ENCODE peak calls at places on chromosomes 7 and 10, in seven cellular contexts. One of them, this sample, is unnamed.

GRCh38 chr10:82390866-82391658 is 516.1 kb downstream of the NRG3 start:
- DNase-seq in PC-9: no peak
- DNase-seq in astrocyte of the spinal cord: no peak
- DNase-seq in dorsolateral prefrontal cortex: no peak
- DNase-seq in MM.1S: no peak
- DNase-seq in skeletal muscle cell: no peak
- DNase-seq in tibial artery: no peak
- DNase-seq in this sample: no peak

GRCh38 chr10:52956451-52956850 is 183.9 kb upstream of the MBL2 start:
- DNase-seq in astrocyte of the spinal cord: no peak
- DNase-seq in dorsolateral prefrontal cortex: no peak
- DNase-seq in tibial artery: no peak
- DNase-seq in MM.1S: no peak
- DNase-seq in PC-9: no peak
- DNase-seq in skeletal muscle cell: no peak
- DNase-seq in this sample: no peak

GRCh38 chr7:82808633-82809032 is 354.1 kb downstream of the PCLO start:
- DNase-seq in tibial artery: no peak
- DNase-seq in astrocyte of the spinal cord: no peak
- DNase-seq in MM.1S: no peak
- DNase-seq in PC-9: no peak
- DNase-seq in dorsolateral prefrontal cortex: no peak
- DNase-seq in skeletal muscle cell: no peak
- DNase-seq in this sample: no peak

GRCh38 chr10:62637249-62638061 is 167.1 kb upstream of the ADO start:
- DNase-seq in tibial artery: no peak
- DNase-seq in dorsolateral prefrontal cortex: no peak
- DNase-seq in skeletal muscle cell: no peak
- DNase-seq in PC-9: no peak
- DNase-seq in MM.1S: peak
- DNase-seq in astrocyte of the spinal cord: no peak
- DNase-seq in this sample: no peak

GRCh38 chr10:127408733-127409132 is 140.4 kb upstream of the NPS start:
- DNase-seq in MM.1S: no peak
- DNase-seq in astrocyte of the spinal cord: no peak
- DNase-seq in dorsolateral prefrontal cortex: no peak
- DNase-seq in PC-9: no peak
- DNase-seq in tibial artery: no peak
- DNase-seq in skeletal muscle cell: no peak
- DNase-seq in this sample: no peak

GRCh38 chr7:45701701-45702460 is 127.7 kb downstream of the ADCY1 start:
- DNase-seq in skeletal muscle cell: no peak
- DNase-seq in PC-9: no peak
- DNase-seq in tibial artery: no peak
- DNase-seq in dorsolateral prefrontal cortex: no peak
- DNase-seq in astrocyte of the spinal cord: no peak
- DNase-seq in MM.1S: no peak
- DNase-seq in this sample: peak

GRCh38 chr10:96992721-96993120 is 160.6 kb downstream of the LCOR start:
- DNase-seq in MM.1S: no peak
- DNase-seq in astrocyte of the spinal cord: no peak
- DNase-seq in tibial artery: no peak
- DNase-seq in PC-9: no peak
- DNase-seq in dorsolateral prefrontal cortex: no peak
- DNase-seq in skeletal muscle cell: no peak
- DNase-seq in this sample: no peak

GRCh38 chr7:116857052-116857451 is 5.3 kb upstream of the CAPZA2 start:
- DNase-seq in tibial artery: no peak
- DNase-seq in PC-9: no peak
- DNase-seq in skeletal muscle cell: no peak
- DNase-seq in MM.1S: no peak
- DNase-seq in astrocyte of the spinal cord: no peak
- DNase-seq in dorsolateral prefrontal cortex: no peak
- DNase-seq in this sample: no peak

GRCh38 chr7:15557186-15557585 is 4.6 kb downstream of the AGMO start:
- DNase-seq in PC-9: no peak
- DNase-seq in tibial artery: no peak
- DNase-seq in MM.1S: no peak
- DNase-seq in dorsolateral prefrontal cortex: no peak
- DNase-seq in astrocyte of the spinal cord: no peak
- DNase-seq in skeletal muscle cell: no peak
- DNase-seq in this sample: no peak

GRCh38 chr7:27175005-27175625 is 995 bp upstream of the HOXA10 start:
- DNase-seq in skeletal muscle cell: no peak
- DNase-seq in tibial artery: peak
- DNase-seq in PC-9: no peak
- DNase-seq in MM.1S: no peak
- DNase-seq in dorsolateral prefrontal cortex: no peak
- DNase-seq in astrocyte of the spinal cord: no peak
- DNase-seq in this sample: no peak

GRCh38 chr7:87474533-87475358 is 734 bp downstream of the ABCB4 start:
- DNase-seq in dorsolateral prefrontal cortex: no peak
- DNase-seq in PC-9: no peak
- DNase-seq in tibial artery: no peak
- DNase-seq in skeletal muscle cell: peak
- DNase-seq in MM.1S: no peak
- DNase-seq in astrocyte of the spinal cord: peak
- DNase-seq in this sample: no peak

GRCh38 chr7:99242667-99243066 is 30.0 kb upstream of the MYH16 start:
- DNase-seq in MM.1S: no peak
- DNase-seq in astrocyte of the spinal cord: no peak
- DNase-seq in skeletal muscle cell: no peak
- DNase-seq in PC-9: no peak
- DNase-seq in dorsolateral prefrontal cortex: no peak
- DNase-seq in tibial artery: no peak
- DNase-seq in this sample: no peak

GRCh38 chr7:155850001-155850436 is 37.8 kb upstream of the SHH start:
- DNase-seq in dorsolateral prefrontal cortex: no peak
- DNase-seq in MM.1S: no peak
- DNase-seq in astrocyte of the spinal cord: no peak
- DNase-seq in tibial artery: no peak
- DNase-seq in PC-9: no peak
- DNase-seq in skeletal muscle cell: no peak
- DNase-seq in this sample: no peak

GRCh38 chr10:61301560-61301959 is 151.6 kb downstream of the TMEM26 start:
- DNase-seq in dorsolateral prefrontal cortex: no peak
- DNase-seq in MM.1S: no peak
- DNase-seq in tibial artery: no peak
- DNase-seq in skeletal muscle cell: no peak
- DNase-seq in PC-9: no peak
- DNase-seq in astrocyte of the spinal cord: no peak
- DNase-seq in this sample: no peak

GRCh38 chr10:43681226-43681625 is 32.5 kb upstream of the ZNF32 start:
- DNase-seq in dorsolateral prefrontal cortex: peak
- DNase-seq in astrocyte of the spinal cord: no peak
- DNase-seq in skeletal muscle cell: no peak
- DNase-seq in MM.1S: no peak
- DNase-seq in tibial artery: no peak
- DNase-seq in PC-9: no peak
- DNase-seq in this sample: no peak

GRCh38 chr7:102864958-102865357 is 47.8 kb upstream of the LRRC17 start:
- DNase-seq in MM.1S: no peak
- DNase-seq in PC-9: no peak
- DNase-seq in skeletal muscle cell: no peak
- DNase-seq in astrocyte of the spinal cord: no peak
- DNase-seq in tibial artery: no peak
- DNase-seq in dorsolateral prefrontal cortex: no peak
- DNase-seq in this sample: no peak

GRCh38 chr7:44681645-44682044 is 67.0 kb upstream of the ZMIZ2 start:
- DNase-seq in PC-9: no peak
- DNase-seq in dorsolateral prefrontal cortex: no peak
- DNase-seq in skeletal muscle cell: no peak
- DNase-seq in astrocyte of the spinal cord: no peak
- DNase-seq in tibial artery: no peak
- DNase-seq in MM.1S: no peak
- DNase-seq in this sample: no peak

GRCh38 chr10:13043520-13043919 is 42.0 kb upstream of the CCDC3 start:
- DNase-seq in astrocyte of the spinal cord: no peak
- DNase-seq in MM.1S: no peak
- DNase-seq in PC-9: no peak
- DNase-seq in dorsolateral prefrontal cortex: no peak
- DNase-seq in skeletal muscle cell: no peak
- DNase-seq in tibial artery: no peak
- DNase-seq in this sample: no peak
- H3K4me3 ChIP-seq in astrocyte of the spinal cord: no peak
- H3K4me3 ChIP-seq in MM.1S: no peak
- H3K4me3 ChIP-seq in PC-9: no peak
- H3K4me3 ChIP-seq in dorsolateral prefrontal cortex: no peak
- H3K4me3 ChIP-seq in skeletal muscle cell: no peak
- H3K4me3 ChIP-seq in tibial artery: no peak
- H3K4me3 ChIP-seq in this sample: no peak

DNA sequence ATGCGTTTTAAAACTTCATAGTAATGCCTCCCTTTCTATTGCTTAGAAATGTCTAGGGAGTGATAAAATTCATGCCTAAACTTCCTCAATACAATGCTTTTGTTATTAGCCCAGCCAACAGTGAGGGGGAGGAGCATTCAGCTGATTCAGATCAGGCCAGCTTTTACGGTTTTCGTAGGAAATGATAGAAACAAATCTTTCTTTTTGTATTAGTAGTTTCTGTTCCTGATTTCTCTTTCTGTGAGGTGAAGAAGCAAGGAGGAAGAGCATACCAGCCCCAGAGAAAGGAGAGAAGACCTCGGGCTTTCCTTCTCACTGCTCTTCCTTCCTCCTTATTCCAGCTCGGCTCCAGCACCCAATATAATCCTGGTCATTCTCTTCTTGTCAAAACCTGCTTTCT is 35.1 kb upstream of the ITPRID1 start:
- DNase-seq in skeletal muscle cell: no peak
- DNase-seq in PC-9: no peak
- DNase-seq in tibial artery: no peak
- DNase-seq in astrocyte of the spinal cord: no peak
- DNase-seq in dorsolateral prefrontal cortex: no peak
- DNase-seq in MM.1S: peak
- DNase-seq in this sample: no peak
- H3K4me3 ChIP-seq in skeletal muscle cell: no peak
- H3K4me3 ChIP-seq in PC-9: no peak
- H3K4me3 ChIP-seq in tibial artery: no peak
- H3K4me3 ChIP-seq in astrocyte of the spinal cord: no peak
- H3K4me3 ChIP-seq in dorsolateral prefrontal cortex: no peak
- H3K4me3 ChIP-seq in MM.1S: peak
- H3K4me3 ChIP-seq in this sample: no peak

DNA sequence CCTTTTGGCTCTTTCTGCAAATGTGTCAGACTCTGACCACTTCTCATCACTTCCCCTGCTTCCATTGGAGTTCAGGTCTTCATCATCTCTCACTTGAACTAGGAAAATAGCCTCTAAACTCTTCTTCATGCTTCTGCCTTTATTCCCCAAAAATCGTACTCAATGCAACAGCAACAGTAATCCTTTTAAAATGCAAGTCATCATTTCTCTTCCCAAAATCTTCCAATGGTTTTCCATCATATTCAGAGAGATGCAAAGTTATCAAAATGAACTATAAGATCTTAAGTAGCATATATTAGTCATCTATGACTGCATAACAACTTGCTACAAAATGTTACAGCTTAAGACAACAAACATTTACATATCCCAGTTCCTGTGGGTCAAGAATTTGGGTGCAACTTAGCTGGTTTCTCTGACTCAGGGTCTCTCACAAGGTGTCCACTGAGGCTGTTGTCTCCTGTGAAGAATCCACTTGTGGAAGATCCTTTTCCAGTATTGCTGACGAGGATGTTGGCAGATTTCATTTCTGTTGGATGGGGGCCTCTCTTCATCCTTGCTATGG is 31.0 kb upstream of the ETV1 start:
- DNase-seq in skeletal muscle cell: no peak
- DNase-seq in PC-9: no peak
- DNase-seq in tibial artery: no peak
- DNase-seq in MM.1S: no peak
- DNase-seq in dorsolateral prefrontal cortex: no peak
- DNase-seq in astrocyte of the spinal cord: peak
- DNase-seq in this sample: no peak
- H3K4me3 ChIP-seq in skeletal muscle cell: no peak
- H3K4me3 ChIP-seq in PC-9: no peak
- H3K4me3 ChIP-seq in tibial artery: no peak
- H3K4me3 ChIP-seq in MM.1S: no peak
- H3K4me3 ChIP-seq in dorsolateral prefrontal cortex: no peak
- H3K4me3 ChIP-seq in astrocyte of the spinal cord: no peak
- H3K4me3 ChIP-seq in this sample: no peak

GRCh38 chr10:46547331-46547880 is 9.1 kb downstream of the GPRIN2 start:
- DNase-seq in PC-9: no peak
- DNase-seq in MM.1S: no peak
- DNase-seq in dorsolateral prefrontal cortex: peak
- DNase-seq in skeletal muscle cell: no peak
- DNase-seq in astrocyte of the spinal cord: no peak
- DNase-seq in tibial artery: peak
- DNase-seq in this sample: no peak

GRCh38 chr10:46545861-46546590 is 10.4 kb downstream of the GPRIN2 start:
- DNase-seq in dorsolateral prefrontal cortex: peak
- DNase-seq in tibial artery: peak
- DNase-seq in MM.1S: no peak
- DNase-seq in astrocyte of the spinal cord: no peak
- DNase-seq in skeletal muscle cell: no peak
- DNase-seq in PC-9: no peak
- DNase-seq in this sample: peak

GRCh38 chr10:46546591-46547330 is 9.7 kb downstream of the GPRIN2 start:
- DNase-seq in PC-9: no peak
- DNase-seq in astrocyte of the spinal cord: no peak
- DNase-seq in dorsolateral prefrontal cortex: peak
- DNase-seq in MM.1S: no peak
- DNase-seq in skeletal muscle cell: no peak
- DNase-seq in tibial artery: peak
- DNase-seq in this sample: peak

GRCh38 chr10:46543379-46544014 is 13.0 kb downstream of the GPRIN2 start:
- DNase-seq in dorsolateral prefrontal cortex: peak
- DNase-seq in MM.1S: no peak
- DNase-seq in PC-9: no peak
- DNase-seq in astrocyte of the spinal cord: no peak
- DNase-seq in tibial artery: peak
- DNase-seq in skeletal muscle cell: no peak
- DNase-seq in this sample: peak

GRCh38 chr10:46544989-46545791 is 11.3 kb downstream of the GPRIN2 start:
- DNase-seq in PC-9: peak
- DNase-seq in tibial artery: peak
- DNase-seq in dorsolateral prefrontal cortex: peak
- DNase-seq in MM.1S: no peak
- DNase-seq in astrocyte of the spinal cord: no peak
- DNase-seq in skeletal muscle cell: no peak
- DNase-seq in this sample: no peak
- H3K4me3 ChIP-seq in PC-9: no peak
- H3K4me3 ChIP-seq in tibial artery: no peak
- H3K4me3 ChIP-seq in dorsolateral prefrontal cortex: no peak
- H3K4me3 ChIP-seq in MM.1S: no peak
- H3K4me3 ChIP-seq in astrocyte of the spinal cord: no peak
- H3K4me3 ChIP-seq in skeletal muscle cell: no peak
- H3K4me3 ChIP-seq in this sample: no peak

This sample was measured in upper lobe of left lung.